ENCODE peak calls at places on chromosomes 6 and 20, in five cellular contexts. N is lower lobe of right lung, P is HL-60, M is uterus, J is HCT116. X is an unnamed sample.

GRCh38 chr20:45919536-45919933 is 7.6 kb upstream of the PLTP start:
- DNase-seq in N (no peak), P (no peak), M (peak), J (no peak), X (peak)

GRCh38 chr6:3457710-3458605 is 1.1 kb upstream of the SLC22A23 start:
- DNase-seq in N (peak), P (no peak), M (peak), J (peak), X (no peak)

GRCh38 chr6:10073326-10073725 is 341.5 kb downstream of the TFAP2A start:
- DNase-seq in N (no peak), P (no peak), M (no peak), J (no peak), X (no peak)

GRCh38 chr6:25556516-25556915 is 95.5 kb upstream of the SCGN start:
- DNase-seq in N (peak), P (peak), M (peak), J (peak), X (no peak)

GRCh38 chr20:58557713-58558335 is 42.6 kb upstream of the APCDD1L start:
- DNase-seq in N (no peak), P (no peak), M (no peak), J (no peak), X (no peak)

GRCh38 chr6:107116328-107116892 is 1.1 kb upstream of the BEND3 start:
- DNase-seq in N (peak), P (peak), M (no peak), J (no peak), X (peak)

GRCh38 chr6:151699719-151700118 is 107.8 kb upstream of the ESR1 start:
- DNase-seq in N (no peak), P (no peak), M (peak), J (no peak), X (no peak)

GRCh38 chr6:144349690-144350132 is 64.6 kb downstream of the UTRN start:
- DNase-seq in N (no peak), P (peak), M (no peak), J (peak), X (no peak)

GRCh38 chr6:137701942-137702341 is 165.1 kb upstream of the TNFAIP3 start:
- DNase-seq in N (no peak), P (no peak), M (no peak), J (no peak), X (no peak)

GRCh38 chr20:54922636-54923035 is 447.2 kb downstream of the DOK5 start:
- DNase-seq in N (no peak), P (no peak), M (no peak), J (no peak), X (no peak)

GRCh38 chr20:63737690-63737939 is 1.2 kb downstream of the LIME1 start:
- DNase-seq in N (no peak), P (no peak), M (no peak), J (no peak), X (no peak)

GRCh38 chr6:125750692-125751333 is 1.4 kb downstream of the HEY2 start:
- DNase-seq in N (no peak), P (no peak), M (no peak), J (no peak), X (no peak)

GRCh38 chr20:17873410-17874270 is 95.0 kb downstream of the SNX5 start:
- DNase-seq in N (peak), P (no peak), M (peak), J (peak), X (peak)

GRCh38 chr6:132147530-132148011 is 196.4 kb upstream of the CCN2 start:
- DNase-seq in N (no peak), P (no peak), M (no peak), J (no peak), X (no peak)

GRCh38 chr6:104414723-104415122 is 445.0 kb downstream of the HACE1 start:
- DNase-seq in N (no peak), P (no peak), M (no peak), J (no peak), X (no peak)

GRCh38 chr6:132683543-132683942 is 24.6 kb upstream of the TAAR1 start:
- DNase-seq in N (no peak), P (no peak), M (no peak), J (no peak), X (no peak)

GRCh38 chr6:155188707-155189496 is 74.9 kb upstream of the CLDN20 start:
- DNase-seq in N (no peak), P (no peak), M (no peak), J (no peak), X (no peak)

GRCh38 chr20:50151034-50151743 is 2.3 kb downstream of the PEDS1 start:
- DNase-seq in N (no peak), P (no peak), M (no peak), J (no peak), X (no peak)

GRCh38 chr6:89146748-89147715 is 1.2 kb downstream of the PM20D2 start:
- DNase-seq in N (no peak), P (no peak), M (no peak), J (peak), X (peak)

GRCh38 chr6:155604991-155605390 is 149.4 kb upstream of the NOX3 start:
- DNase-seq in N (no peak), P (no peak), M (no peak), J (no peak), X (no peak)

GRCh38 chr6:145829102-145829501 is 14.5 kb upstream of the FBXO30 start:
- DNase-seq in N (no peak), P (no peak), M (no peak), J (no peak), X (peak)

GRCh38 chr6:75800708-75801505 is 51.9 kb downstream of the MYO6 start:
- DNase-seq in N (no peak), P (no peak), M (no peak), J (no peak), X (no peak)

GRCh38 chr6:80767808-80768207 is 661.3 kb downstream of the BCKDHB start:
- DNase-seq in N (no peak), P (no peak), M (peak), J (peak), X (no peak)

GRCh38 chr6:147603392-147604081 is 95.0 kb downstream of the SAMD5 start:
- DNase-seq in N (no peak), P (no peak), M (no peak), J (no peak), X (no peak)

GRCh38 chr6:15948930-15949900 is 179.7 kb upstream of the MYLIP start:
- DNase-seq in N (peak), P (no peak), M (no peak), J (no peak), X (no peak)

GRCh38 chr6:39083111-39083702 is 31.8 kb downstream of the SAYSD1 start:
- DNase-seq in N (no peak), P (no peak), M (no peak), J (no peak), X (no peak)

GRCh38 chr20:56515657-56516381 is 8.7 kb upstream of the FAM209A start:
- DNase-seq in N (no peak), P (no peak), M (no peak), J (no peak), X (no peak)
- TF ChIP-seq CTCF in N (no peak), P (peak), M (no peak), J (peak), X (no peak)

DNA sequence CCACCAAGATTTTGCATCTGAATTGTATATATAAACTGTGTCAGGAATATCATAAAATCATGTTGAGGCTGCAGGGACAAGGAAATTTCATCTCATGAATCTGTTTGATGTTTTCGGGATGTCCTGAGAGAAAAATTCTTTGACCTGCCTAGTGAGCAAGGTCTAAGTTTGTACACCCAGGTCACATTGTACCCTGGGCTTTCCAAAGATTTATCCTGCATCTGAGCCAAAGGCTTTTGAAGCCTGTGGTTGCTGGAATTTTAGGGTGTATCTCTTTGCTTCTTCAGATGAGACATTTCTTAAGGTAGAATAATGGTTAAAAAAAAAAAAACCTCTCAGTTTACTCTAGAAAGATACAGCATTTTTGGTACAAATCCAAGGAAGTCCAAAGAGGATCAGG is 63.3 kb downstream of the FOXO3 start:
- DNase-seq in N (no peak), P (no peak), M (no peak), J (no peak), X (no peak)
- H3K27ac ChIP-seq in N (no peak), P (no peak), M (no peak), J (no peak), X (no peak)

DNA sequence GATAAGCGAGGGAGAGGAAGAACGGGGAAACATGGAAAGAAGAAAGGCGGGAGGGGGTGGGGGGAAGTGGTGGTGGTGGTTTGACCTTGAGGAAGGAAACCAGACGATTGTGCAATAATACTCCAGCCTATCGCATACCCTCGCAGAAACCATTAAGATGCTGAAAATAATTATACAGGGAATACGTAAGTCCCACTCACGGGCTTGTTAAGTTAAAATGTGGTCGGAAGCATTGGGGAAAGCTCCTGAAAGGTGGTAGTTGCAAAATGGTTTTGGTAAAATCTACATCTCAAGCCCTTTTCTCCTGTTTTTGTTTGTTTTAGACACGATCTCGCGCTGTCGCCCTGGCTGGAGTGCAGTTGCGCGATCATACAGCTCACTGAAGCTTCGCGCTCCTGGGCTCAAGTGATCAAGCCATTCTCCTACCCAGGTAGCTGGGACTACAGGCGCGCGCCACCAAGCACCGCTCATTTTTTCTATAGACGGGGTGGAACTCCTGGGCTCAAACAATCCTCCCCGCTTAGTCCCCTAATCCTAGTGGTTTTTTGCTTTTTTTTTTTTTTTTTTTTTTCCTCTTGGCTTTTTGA is 128.9 kb upstream of the ZNF184 start:
- DNase-seq in N (no peak), P (no peak), M (no peak), J (no peak), X (no peak)
- H3K4me3 ChIP-seq in N (no peak), P (no peak), M (no peak), J (peak), X (no peak)

DNA sequence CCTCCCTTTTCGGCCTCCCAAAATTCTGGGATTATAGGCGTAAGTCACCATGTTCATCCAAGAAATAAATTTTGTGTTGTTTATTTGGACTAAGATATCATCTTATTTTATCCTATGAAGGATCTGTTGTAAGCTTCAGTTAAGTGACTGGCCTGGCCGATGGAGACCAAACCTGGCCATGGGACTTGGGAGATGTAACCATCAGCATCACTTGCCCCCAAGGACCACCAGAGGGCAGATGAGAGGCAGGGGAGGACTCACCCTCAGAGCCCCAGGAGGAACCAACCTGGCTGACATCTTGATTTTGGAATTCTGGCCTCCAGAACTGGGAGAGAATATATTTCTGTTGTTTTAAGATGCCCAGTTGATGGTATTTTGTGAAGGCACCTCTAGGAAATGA is 266.7 kb downstream of the CDH26 start:
- DNase-seq in N (no peak), P (peak), M (no peak), J (no peak), X (no peak)
- TF ChIP-seq CTCF in N (no peak), P (peak), M (no peak), J (peak), X (no peak)

GRCh38 chr6:21946298-21946783 is 350.5 kb downstream of the PRL start:
- DNase-seq in N (no peak), P (no peak), M (no peak), J (no peak), X (no peak)

GRCh38 chr6:21952367-21952766 is 344.5 kb downstream of the PRL start:
- DNase-seq in N (no peak), P (no peak), M (no peak), J (no peak), X (no peak)

GRCh38 chr6:21953831-21954801 is 342.7 kb downstream of the PRL start:
- DNase-seq in N (no peak), P (no peak), M (peak), J (no peak), X (no peak)

GRCh38 chr6:21947751-21948386 is 349.0 kb downstream of the PRL start:
- DNase-seq in N (no peak), P (no peak), M (no peak), J (no peak), X (no peak)

GRCh38 chr6:21949211-21949801 is 347.5 kb downstream of the PRL start:
- DNase-seq in N (no peak), P (no peak), M (no peak), J (no peak), X (no peak)
- H3K27ac ChIP-seq in N (peak), P (no peak), M (no peak), J (no peak), X (peak)

DNA sequence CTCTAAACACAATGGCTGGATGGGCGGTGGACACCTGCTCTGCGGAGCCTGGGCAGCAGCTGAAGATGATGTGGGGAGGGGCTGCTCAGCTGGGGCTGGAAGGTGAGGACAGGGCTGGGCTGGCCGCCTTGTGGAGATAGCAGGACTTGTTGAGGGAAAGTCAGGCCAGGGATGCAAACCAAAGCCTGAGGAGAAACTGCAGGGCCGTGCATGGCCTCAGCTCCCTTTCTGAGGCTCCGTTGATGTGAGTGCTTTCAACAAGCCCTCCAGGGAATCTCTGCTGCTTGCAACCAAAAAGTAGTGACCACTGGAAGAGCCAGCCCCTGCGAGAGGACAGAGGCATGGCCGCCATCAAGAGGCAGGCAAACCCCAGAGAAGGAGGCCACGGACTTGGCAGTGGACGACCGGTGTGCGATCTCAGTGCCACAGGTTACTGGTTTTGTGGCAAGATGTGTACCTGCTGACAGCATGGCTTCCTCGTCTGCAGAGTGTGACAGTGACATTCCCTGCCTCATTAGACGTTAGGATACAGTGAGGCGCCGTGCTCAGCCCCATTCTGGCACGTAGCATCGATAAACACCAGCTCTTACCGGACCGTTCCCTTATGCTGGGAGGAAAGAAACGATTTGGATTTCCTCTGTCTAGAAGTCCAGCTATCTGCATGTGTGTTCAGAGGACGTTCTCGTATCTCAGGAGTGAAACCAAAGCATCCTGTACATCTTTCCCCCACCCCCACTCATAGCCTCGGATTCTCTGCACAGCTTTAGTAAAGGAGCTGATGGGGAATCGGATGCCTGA is 37.9 kb downstream of the ERMARD start:
- DNase-seq in N (no peak), P (no peak), M (no peak), J (no peak), X (peak)
- H3K4me3 ChIP-seq in N (peak), P (peak), M (peak), J (peak), X (peak)

GRCh38 chr6:158220786-158221442 is 52.8 kb downstream of the GTF2H5 start:
- DNase-seq in N (peak), P (peak), M (peak), J (peak), X (peak)
- TF ChIP-seq CTCF in N (peak), P (peak), M (peak), J (peak), X (peak)

X was measured in left lung.